ENCODE peak calls at places on chromosomes 3 and 15, in ten cellular contexts. K, C, O, I, Q, V, F, W, Y and E are unnamed samples.

GRCh38 chr15:34914316-34914715 is 55.2 kb downstream of the AQR start:
- DNase-seq in F (no peak), W (no peak), I (no peak), C (no peak), Y (no peak), O (no peak), K (no peak), V (no peak), Q (no peak), E (no peak)

GRCh38 chr3:122992628-122993570 is 34.7 kb downstream of the SEMA5B start:
- DNase-seq in V (no peak), O (no peak), I (no peak), W (no peak), K (peak; percentile 66), C (no peak), Q (no peak), Y (no peak), F (peak; percentile 48), E (no peak)

GRCh38 chr15:62977952-62978811 is 64.4 kb upstream of the TPM1 start:
- DNase-seq in C (no peak), K (no peak), Q (peak; percentile 16), Y (no peak), I (peak; percentile 44), F (peak; percentile 93), O (no peak), V (no peak), W (no peak), E (no peak)

GRCh38 chr15:74790080-74790916 is 8.4 kb downstream of the CSK start:
- DNase-seq in F (peak; percentile 78), V (peak; percentile 82), I (peak; percentile 85), O (peak; percentile 82), C (peak; percentile 43), W (no peak), K (peak; percentile 83), Q (peak; percentile 84), Y (no peak), E (no peak)

GRCh38 chr15:70447927-70448698 is 315.2 kb downstream of the UACA start:
- DNase-seq in C (peak; percentile 28), W (peak; percentile 95), F (no peak), O (no peak), Y (peak; percentile 45), Q (peak; percentile 20), V (peak; percentile 21), K (no peak), I (no peak), E (peak; percentile 86)

GRCh38 chr15:48170981-48171380 is 7.1 kb downstream of the MYEF2 start:
- DNase-seq in F (no peak), W (no peak), V (no peak), O (no peak), C (no peak), I (no peak), K (no peak), Y (no peak), Q (no peak), E (no peak)

GRCh38 chr3:32180151-32180850 is 58.2 kb upstream of the CMTM8 start:
- DNase-seq in O (no peak), C (no peak), I (no peak), F (no peak), K (no peak), Y (no peak), Q (no peak), W (no peak), V (no peak), E (no peak)

GRCh38 chr3:184654375-184654774 is 57.5 kb downstream of the MAGEF1 start:
- DNase-seq in O (no peak), K (no peak), Q (no peak), V (no peak), I (no peak), F (no peak), C (no peak), Y (no peak), W (no peak), E (no peak)

GRCh38 chr15:85463273-85463937 is 83.0 kb downstream of the AKAP13 start:
- DNase-seq in Q (no peak), K (no peak), V (no peak), I (no peak), W (peak; percentile 24), F (no peak), C (no peak), O (no peak), Y (no peak), E (no peak)

GRCh38 chr3:192121921-192122320 is 605.4 kb downstream of the FGF12 start:
- DNase-seq in F (no peak), V (no peak), K (no peak), Q (no peak), C (no peak), I (no peak), O (no peak), Y (no peak), W (no peak), E (no peak)

GRCh38 chr3:42876401-42876800 is 722 bp upstream of the CYP8B1 start:
- DNase-seq in F (no peak), W (no peak), V (no peak), O (no peak), I (no peak), Q (no peak), K (no peak), C (no peak), Y (no peak), E (no peak)

GRCh38 chr3:37017683-37018082 is 24.4 kb downstream of the MLH1 start:
- DNase-seq in F (no peak), O (no peak), V (no peak), Q (no peak), I (no peak), W (no peak), C (peak; percentile 30), K (no peak), Y (no peak), E (no peak)
- H3K36me3 ChIP-seq in F (peaks cover 49% of the 10 kb centered on the region), O (peaks cover 7% of the 10 kb centered on the region), V (peaks cover 24% of the 10 kb centered on the region), Q (peaks cover 78% of the 10 kb centered on the region), I (peaks cover 49% of the 10 kb centered on the region), W (peaks cover 91% of the 10 kb centered on the region), C (peaks cover 26% of the 10 kb centered on the region), K (peaks cover 91% of the 10 kb centered on the region), Y (peaks cover 48% of the 10 kb centered on the region), E (peaks cover 82% of the 10 kb centered on the region)

GRCh38 chr3:50523170-50523865 is 19.9 kb upstream of the CACNA2D2 start:
- DNase-seq in I (no peak), O (no peak), Q (no peak), C (no peak), F (no peak), V (no peak), K (no peak), Y (no peak), W (no peak), E (no peak)
- H3K36me3 ChIP-seq in I (no peaks in the 10 kb centered on the region), O (no peaks in the 10 kb centered on the region), Q (no peaks in the 10 kb centered on the region), C (no peaks in the 10 kb centered on the region), F (no peaks in the 10 kb centered on the region), V (no peaks in the 10 kb centered on the region), K (no peaks in the 10 kb centered on the region), Y (no peaks in the 10 kb centered on the region), W (no peaks in the 10 kb centered on the region), E (no peaks in the 10 kb centered on the region)

GRCh38 chr3:179398574-179399249 is 51.2 kb downstream of the MFN1 start:
- DNase-seq in F (peak; percentile 63), C (no peak), I (peak; percentile 71), O (no peak), Y (no peak), W (no peak), Q (no peak), V (no peak), K (no peak), E (no peak)
- H3K36me3 ChIP-seq in F (peaks cover 51% of the 10 kb centered on the region), C (peaks cover 30% of the 10 kb centered on the region), I (peaks cover 25% of the 10 kb centered on the region), O (peaks cover 4% of the 10 kb centered on the region), Y (peaks cover 4% of the 10 kb centered on the region), W (peaks cover 49% of the 10 kb centered on the region), Q (peaks cover 12% of the 10 kb centered on the region), V (peaks cover 28% of the 10 kb centered on the region), K (peaks cover 37% of the 10 kb centered on the region), E (peaks cover 26% of the 10 kb centered on the region)

GRCh38 chr3:155135003-155135402 is 54.9 kb downstream of the MME start:
- DNase-seq in Y (no peak), O (no peak), W (no peak), K (no peak), I (no peak), Q (no peak), C (no peak), V (no peak), F (no peak), E (no peak)

GRCh38 chr3:155138677-155139076 is 58.6 kb downstream of the MME start:
- DNase-seq in I (no peak), K (no peak), Y (no peak), F (no peak), W (no peak), O (no peak), V (no peak), Q (no peak), C (no peak), E (no peak)
- H3K36me3 ChIP-seq in I (no peaks in the 10 kb centered on the region), K (no peaks in the 10 kb centered on the region), Y (no peaks in the 10 kb centered on the region), F (peaks cover 44% of the 10 kb centered on the region), W (peaks cover 90% of the 10 kb centered on the region), O (no peaks in the 10 kb centered on the region), V (no peaks in the 10 kb centered on the region), Q (no peaks in the 10 kb centered on the region), C (no peaks in the 10 kb centered on the region), E (no peaks in the 10 kb centered on the region)

GRCh38 chr3:6733699-6734394 is 127.1 kb upstream of the GRM7 start:
- DNase-seq in I (no peak), K (no peak), W (no peak), C (no peak), O (no peak), Q (no peak), V (no peak), F (no peak), Y (no peak), E (no peak)

GRCh38 chr3:6737223-6737994 is 123.5 kb upstream of the GRM7 start:
- DNase-seq in Y (no peak), K (no peak), I (no peak), O (no peak), F (no peak), W (peak; percentile 32), C (peak; percentile 23), V (no peak), Q (no peak), E (no peak)

GRCh38 chr3:6736781-6737180 is 124.1 kb upstream of the GRM7 start:
- DNase-seq in F (no peak), Q (no peak), C (peak; percentile 63), I (no peak), K (no peak), Y (no peak), W (no peak), V (no peak), O (no peak), E (no peak)

GRCh38 chr3:6732807-6733206 is 128.1 kb upstream of the GRM7 start:
- DNase-seq in K (no peak), V (no peak), I (no peak), Q (no peak), W (no peak), C (no peak), F (no peak), Y (no peak), O (no peak), E (no peak)

GRCh38 chr3:6734395-6734746 is 126.5 kb upstream of the GRM7 start:
- DNase-seq in C (no peak), I (no peak), W (peak; percentile 12), O (no peak), V (no peak), Y (no peak), Q (no peak), K (no peak), F (no peak), E (no peak)
- H3K36me3 ChIP-seq in C (no peaks in the 10 kb centered on the region), I (no peaks in the 10 kb centered on the region), W (no peaks in the 10 kb centered on the region), O (no peaks in the 10 kb centered on the region), V (no peaks in the 10 kb centered on the region), Y (no peaks in the 10 kb centered on the region), Q (no peaks in the 10 kb centered on the region), K (no peaks in the 10 kb centered on the region), F (no peaks in the 10 kb centered on the region), E (no peaks in the 10 kb centered on the region)

GRCh38 chr15:56176996-56177395 is 66.7 kb downstream of the RFX7 start:
- DNase-seq in Q (no peak), K (no peak), W (no peak), Y (no peak), I (no peak), O (no peak), V (no peak), C (no peak), F (peak; percentile 6), E (no peak)
- H3K36me3 ChIP-seq in Q (peaks cover 13% of the 10 kb centered on the region), K (peaks cover 1% of the 10 kb centered on the region), W (peaks cover 21% of the 10 kb centered on the region), Y (peaks cover 8% of the 10 kb centered on the region), I (peaks cover 4% of the 10 kb centered on the region), O (no peaks in the 10 kb centered on the region), V (no peaks in the 10 kb centered on the region), C (peaks cover 6% of the 10 kb centered on the region), F (peaks cover 6% of the 10 kb centered on the region), E (peaks cover 17% of the 10 kb centered on the region)